ENCODE peak calls at places on chromosome 19, in four cellular contexts. W is IMR-90, M is left ventricle myocardium inferior, I is AG09309. T is an unnamed sample.

GRCh38 chr19:35645680-35646511 is 2.2 kb upstream of the COX6B1 start:
- DNase-seq in W (no peak), M (no peak), I (no peak), T (no peak)

GRCh38 chr19:3605770-3606169 is 905 bp downstream of the TBXA2R start:
- DNase-seq in W (no peak), M (no peak), I (no peak), T (no peak)

GRCh38 chr19:52735734-52736133 is 890 bp upstream of the ZNF611 start:
- DNase-seq in W (no peak), M (peak; percentile 81), I (no peak), T (peak; percentile 75)

GRCh38 chr19:48169585-48169973 is 565 bp downstream of the LIG1 start:
- DNase-seq in W (peak; percentile 56), M (peak; percentile 64), I (no peak), T (peak; percentile 75)

GRCh38 chr19:17616686-17616960 is 61.2 kb downstream of the COLGALT1 start:
- DNase-seq in W (no peak), M (no peak), I (no peak), T (no peak)

GRCh38 chr19:4068058-4068966 is 1.6 kb upstream of the ZBTB7A start:
- DNase-seq in W (no peak), M (no peak), I (no peak), T (no peak)

GRCh38 chr19:53597023-53597422 is 34.8 kb upstream of the DPRX start:
- DNase-seq in W (no peak), M (no peak), I (no peak), T (no peak)

GRCh38 chr19:45443462-45444317 is 20.0 kb upstream of the ERCC1 start:
- DNase-seq in W (peak; percentile 82), M (peak; percentile 97), I (no peak), T (peak; percentile 82)

GRCh38 chr19:56211718-56212117 is 9.6 kb downstream of the ZSCAN5C start:
- DNase-seq in W (no peak), M (no peak), I (no peak), T (no peak)

GRCh38 chr19:57706346-57706745 is 2.7 kb downstream of the ZNF154 start:
- DNase-seq in W (no peak), M (no peak), I (no peak), T (no peak)

GRCh38 chr19:57712222-57712621 is 3.2 kb upstream of the ZNF154 start:
- DNase-seq in W (no peak), M (no peak), I (no peak), T (no peak)

GRCh38 chr19:57709616-57710015 is 612 bp upstream of the ZNF154 start:
- DNase-seq in W (no peak), M (no peak), I (no peak), T (no peak)

DNA sequence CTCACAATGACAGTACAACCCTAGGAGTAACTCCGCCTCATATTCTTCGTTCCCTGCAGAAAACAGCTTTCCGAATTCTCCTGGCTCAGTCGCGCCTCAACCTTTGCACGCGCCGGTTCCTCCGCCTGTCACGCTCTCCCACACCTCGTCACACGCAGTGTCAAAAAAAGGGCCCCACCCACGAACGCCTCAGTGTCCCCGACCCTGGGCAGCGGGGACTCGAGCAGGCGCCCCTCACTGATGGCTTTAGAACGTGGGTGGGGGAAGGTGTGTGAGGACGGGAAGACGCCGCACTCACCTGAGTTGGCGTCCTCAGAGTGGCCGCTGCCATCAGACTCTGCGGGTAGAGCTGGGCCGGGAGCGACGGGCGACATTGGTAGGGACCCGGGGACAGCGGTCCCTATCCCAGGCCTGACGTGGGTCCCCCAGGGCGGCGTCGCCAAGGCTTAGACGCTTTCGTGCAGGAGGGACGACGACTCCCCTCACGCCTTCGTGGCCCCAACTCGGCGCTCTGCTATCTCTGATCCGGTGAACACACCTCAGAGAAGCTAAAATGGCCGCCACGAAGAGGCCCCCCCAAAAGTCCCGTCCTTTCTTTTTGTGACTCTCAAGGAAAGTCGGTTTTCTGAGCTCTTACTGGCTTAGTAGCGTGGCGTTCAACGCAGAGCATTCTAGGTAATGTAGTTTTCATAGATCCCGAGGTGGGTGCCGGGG is at the start of gene ZNF154:
- DNase-seq in W (peak; percentile 67), M (peak; percentile 21), I (no peak), T (peak; percentile 86)
- H3K4me3 ChIP-seq in W (peak within 1 kb of the TSS; percentile 81), M (peak within 1 kb of the TSS; percentile 80), I (peak within 1 kb of the TSS; percentile 64), T (peak within 1 kb of the TSS; percentile 76)

DNA sequence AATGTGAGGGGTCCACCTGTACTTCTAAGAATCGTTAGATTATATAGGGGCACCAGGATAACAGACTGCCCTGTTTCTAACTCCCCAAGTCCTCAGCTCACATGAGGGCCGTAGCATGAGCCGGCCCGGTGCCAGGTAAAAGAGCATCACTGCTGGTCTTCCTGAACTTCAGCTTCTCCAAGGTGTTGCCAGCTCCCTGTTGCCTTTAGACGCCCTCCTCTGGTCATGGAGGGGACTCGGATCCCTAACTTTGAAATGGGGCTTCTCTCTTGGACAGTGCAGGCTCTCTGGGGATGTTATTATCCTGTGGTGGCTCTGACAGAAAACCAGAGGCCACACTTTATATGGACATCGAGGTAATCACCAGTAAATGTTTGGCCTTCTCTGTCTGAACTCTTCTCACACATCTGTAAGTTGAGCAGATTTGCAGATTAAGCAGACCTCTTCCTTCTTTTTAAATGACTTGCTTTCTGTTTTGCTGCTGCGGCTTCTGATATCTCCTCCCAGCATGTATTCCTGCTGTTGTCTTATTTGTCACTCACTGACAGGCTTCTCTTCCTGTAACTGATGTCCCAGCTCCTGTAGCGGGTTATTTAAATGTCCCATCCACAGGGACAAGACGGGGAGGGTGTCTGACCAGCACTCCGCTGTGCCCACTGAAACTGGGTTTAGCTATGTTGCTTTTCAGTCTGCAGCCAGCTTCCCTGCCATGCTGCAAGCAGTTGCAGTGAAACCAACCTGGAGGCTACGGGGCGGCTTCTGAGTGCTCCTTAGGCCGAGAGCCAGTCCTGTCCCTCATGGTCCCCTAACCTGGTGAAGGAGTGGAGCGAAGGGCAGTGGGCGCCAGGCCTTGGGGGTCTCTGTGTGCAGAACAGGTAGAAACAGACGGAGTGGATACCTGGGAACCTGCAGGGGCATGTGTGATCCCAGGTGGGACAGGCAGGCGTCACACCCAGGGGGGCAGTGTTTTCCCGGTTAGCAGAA is 39.2 kb downstream of the TSSK6 start:
- DNase-seq in W (no peak), M (no peak), I (no peak), T (peak; percentile 61)
- TF ChIP-seq CTCF in W (peak; percentile 43), M (peak; percentile 45), I (peak; percentile 38), T (peak; percentile 75)

GRCh38 chr19:22519152-22519551 is 97.0 kb upstream of the ZNF98 start:
- DNase-seq in W (no peak), M (no peak), I (no peak), T (no peak)

GRCh38 chr19:22515435-22515834 is 93.3 kb upstream of the ZNF98 start:
- DNase-seq in W (no peak), M (no peak), I (no peak), T (no peak)

GRCh38 chr19:22517496-22518411 is 95.6 kb upstream of the ZNF98 start:
- DNase-seq in W (no peak), M (no peak), I (no peak), T (no peak)
- H3K4me3 ChIP-seq in W (no peak overlapping the region), M (no peak overlapping the region), I (no peak overlapping the region), T (no peak overlapping the region)

DNA sequence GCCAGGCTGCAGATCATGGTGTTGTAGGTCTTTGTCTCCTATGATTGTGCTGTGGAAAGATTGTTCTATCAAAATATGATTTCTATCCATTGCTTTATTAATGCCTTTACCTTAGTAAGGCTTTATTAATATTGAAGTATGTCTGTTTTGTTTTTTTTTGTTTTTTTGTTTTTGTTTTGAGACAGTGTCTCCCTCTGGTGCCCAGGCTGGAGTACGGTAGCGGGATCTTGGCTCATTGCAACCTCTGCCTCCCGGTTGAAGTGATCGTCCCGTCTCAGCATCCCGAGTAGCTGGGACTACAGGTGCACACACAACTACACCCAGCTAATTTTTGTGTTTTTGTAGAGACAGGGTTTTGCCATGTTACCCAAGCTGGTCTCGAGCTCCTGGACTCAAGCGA is 7.7 kb downstream of the IRGC start:
- DNase-seq in W (no peak), M (no peak), I (no peak), T (no peak)
- TF ChIP-seq CTCF in W (peak; percentile 18), M (no peak), I (peak; percentile 44), T (peak; percentile 53)

DNA sequence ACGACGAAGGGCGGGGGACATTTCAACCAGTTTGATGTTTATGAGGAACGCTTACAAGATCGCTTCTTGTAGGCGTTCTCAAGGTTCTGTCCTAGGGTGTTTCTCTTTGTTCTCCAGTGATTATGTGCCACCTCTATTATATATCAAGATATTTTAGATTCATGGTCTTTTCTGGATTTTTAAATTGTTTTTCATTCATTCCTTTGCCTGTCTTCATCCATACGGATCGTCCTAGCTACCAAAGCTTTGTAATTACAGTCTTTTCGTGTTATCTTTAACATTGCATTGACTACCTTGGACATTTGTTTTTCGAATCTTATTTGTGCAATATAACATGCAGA is 342 bp upstream of the EID2 start:
- DNase-seq in W (no peak), M (no peak), I (no peak), T (no peak)
- H3K4me3 ChIP-seq in W (no peak overlapping the region), M (peak overlapping the region; percentile 91), I (no peak overlapping the region), T (no peak overlapping the region)

GRCh38 chr19:49213791-49214190 is 56.2 kb downstream of the TRPM4 start:
- DNase-seq in W (no peak), M (no peak), I (no peak), T (no peak)
- TF ChIP-seq CTCF in W (no peak), M (no peak), I (no peak), T (peak; percentile 30)